ENCODE peak calls at places on chromosome 13, in four cellular contexts. One of them, this sample, is unnamed.

GRCh38 chr13:51444922-51445321 is 7.9 kb downstream of the INTS6 start:
- DNase-seq in lung microvascular endothelial cell: peak; percentile 47
- DNase-seq in fibroblast of pulmonary artery: peak; percentile 73
- DNase-seq in EL: peak; percentile 29
- DNase-seq in this sample: peak; percentile 56

GRCh38 chr13:78658630-78659449 is at the start of gene OBI1:
- DNase-seq in lung microvascular endothelial cell: peak; percentile 94
- DNase-seq in fibroblast of pulmonary artery: peak; percentile 92
- DNase-seq in EL: peak; percentile 83
- DNase-seq in this sample: peak; percentile 93

GRCh38 chr13:90184355-90184754 is 1163.1 kb upstream of the MIR17HG start:
- DNase-seq in lung microvascular endothelial cell: no peak
- DNase-seq in fibroblast of pulmonary artery: no peak
- DNase-seq in EL: no peak
- DNase-seq in this sample: no peak

GRCh38 chr13:43009506-43009905 is 13.9 kb upstream of the DNAJC15 start:
- DNase-seq in lung microvascular endothelial cell: no peak
- DNase-seq in fibroblast of pulmonary artery: peak; percentile 48
- DNase-seq in EL: peak; percentile 62
- DNase-seq in this sample: peak; percentile 63

GRCh38 chr13:38308736-38309135 is 40.9 kb upstream of the UFM1 start:
- DNase-seq in lung microvascular endothelial cell: no peak
- DNase-seq in fibroblast of pulmonary artery: peak; percentile 53
- DNase-seq in EL: peak; percentile 26
- DNase-seq in this sample: peak; percentile 98

GRCh38 chr13:110618780-110619179 is 3.4 kb downstream of the NAXD start:
- DNase-seq in lung microvascular endothelial cell: no peak
- DNase-seq in fibroblast of pulmonary artery: no peak
- DNase-seq in EL: no peak
- DNase-seq in this sample: no peak

GRCh38 chr13:49497272-49497671 is 1.5 kb downstream of the PHF11 start:
- DNase-seq in lung microvascular endothelial cell: no peak
- DNase-seq in fibroblast of pulmonary artery: no peak
- DNase-seq in EL: no peak
- DNase-seq in this sample: no peak

GRCh38 chr13:102295316-102296048 is 106.4 kb downstream of the FGF14 start:
- DNase-seq in lung microvascular endothelial cell: no peak
- DNase-seq in fibroblast of pulmonary artery: peak; percentile 21
- DNase-seq in EL: no peak
- DNase-seq in this sample: peak; percentile 66

GRCh38 chr13:110390572-110390971 is 83.5 kb downstream of the COL4A2 start:
- DNase-seq in lung microvascular endothelial cell: no peak
- DNase-seq in fibroblast of pulmonary artery: peak; percentile 84
- DNase-seq in EL: peak; percentile 98
- DNase-seq in this sample: peak; percentile 96

GRCh38 chr13:112744306-112745021 is 54.6 kb downstream of the ATP11A start:
- DNase-seq in lung microvascular endothelial cell: no peak
- DNase-seq in fibroblast of pulmonary artery: peak; percentile 46
- DNase-seq in EL: peak; percentile 21
- DNase-seq in this sample: peak; percentile 11

GRCh38 chr13:40230833-40231266 is 435.6 kb downstream of the FOXO1 start:
- DNase-seq in lung microvascular endothelial cell: peak; percentile 37
- DNase-seq in fibroblast of pulmonary artery: peak; percentile 74
- DNase-seq in EL: peak; percentile 6
- DNase-seq in this sample: peak; percentile 84

GRCh38 chr13:51970251-51970793 is 40.9 kb downstream of the ATP7B start:
- DNase-seq in lung microvascular endothelial cell: no peak
- DNase-seq in fibroblast of pulmonary artery: no peak
- DNase-seq in EL: no peak
- DNase-seq in this sample: no peak

GRCh38 chr13:48831248-48831647 is 144.5 kb upstream of the FNDC3A start:
- DNase-seq in lung microvascular endothelial cell: no peak
- DNase-seq in fibroblast of pulmonary artery: no peak
- DNase-seq in EL: no peak
- DNase-seq in this sample: peak; percentile 78

GRCh38 chr13:112067871-112068305 is 939 bp downstream of the SOX1 start:
- DNase-seq in lung microvascular endothelial cell: no peak
- DNase-seq in fibroblast of pulmonary artery: no peak
- DNase-seq in EL: no peak
- DNase-seq in this sample: peak; percentile 9

GRCh38 chr13:58343081-58343480 is 711.5 kb downstream of the PCDH17 start:
- DNase-seq in lung microvascular endothelial cell: no peak
- DNase-seq in fibroblast of pulmonary artery: peak; percentile 14
- DNase-seq in EL: no peak
- DNase-seq in this sample: no peak

GRCh38 chr13:113151745-113152707 is 6.4 kb upstream of the PROZ start:
- DNase-seq in lung microvascular endothelial cell: no peak
- DNase-seq in fibroblast of pulmonary artery: peak; percentile 41
- DNase-seq in EL: peak; percentile 27
- DNase-seq in this sample: peak; percentile 55

GRCh38 chr13:53201454-53202225 is 173.0 kb downstream of the OLFM4 start:
- DNase-seq in lung microvascular endothelial cell: peak; percentile 15
- DNase-seq in fibroblast of pulmonary artery: no peak
- DNase-seq in EL: peak; percentile 3
- DNase-seq in this sample: no peak

GRCh38 chr13:60679928-60680693 is 283.1 kb downstream of the TDRD3 start:
- DNase-seq in lung microvascular endothelial cell: peak; percentile 89
- DNase-seq in fibroblast of pulmonary artery: peak; percentile 2
- DNase-seq in EL: no peak
- DNase-seq in this sample: no peak

GRCh38 chr13:94712812-94713555 is 639 bp upstream of the SOX21 start:
- DNase-seq in lung microvascular endothelial cell: peak; percentile 72
- DNase-seq in fibroblast of pulmonary artery: peak; percentile 65
- DNase-seq in EL: peak; percentile 40
- DNase-seq in this sample: peak; percentile 74

GRCh38 chr13:41587490-41587889 is 130.1 kb downstream of the RGCC start:
- DNase-seq in lung microvascular endothelial cell: no peak
- DNase-seq in fibroblast of pulmonary artery: no peak
- DNase-seq in EL: no peak
- DNase-seq in this sample: no peak

GRCh38 chr13:21825801-21826200 is 154.9 kb downstream of the FGF9 start:
- DNase-seq in lung microvascular endothelial cell: no peak
- DNase-seq in fibroblast of pulmonary artery: no peak
- DNase-seq in EL: no peak
- DNase-seq in this sample: no peak

GRCh38 chr13:27403252-27403678 is 21.2 kb upstream of the GTF3A start:
- DNase-seq in lung microvascular endothelial cell: no peak
- DNase-seq in fibroblast of pulmonary artery: peak; percentile 58
- DNase-seq in EL: peak; percentile 85
- DNase-seq in this sample: peak; percentile 80

GRCh38 chr13:36862722-36863121 is 43.7 kb downstream of the RFXAP start:
- DNase-seq in lung microvascular endothelial cell: peak; percentile 29
- DNase-seq in fibroblast of pulmonary artery: no peak
- DNase-seq in EL: no peak
- DNase-seq in this sample: no peak

GRCh38 chr13:39586956-39587605 is 15.9 kb downstream of the LHFPL6 start:
- DNase-seq in lung microvascular endothelial cell: no peak
- DNase-seq in fibroblast of pulmonary artery: no peak
- DNase-seq in EL: no peak
- DNase-seq in this sample: no peak

GRCh38 chr13:37715606-37716015 is 117.0 kb upstream of the POSTN start:
- DNase-seq in lung microvascular endothelial cell: peak; percentile 73
- DNase-seq in fibroblast of pulmonary artery: peak; percentile 94
- DNase-seq in EL: peak; percentile 91
- DNase-seq in this sample: peak; percentile 99

GRCh38 chr13:67048084-67048792 is 181.9 kb downstream of the PCDH9 start:
- DNase-seq in lung microvascular endothelial cell: peak; percentile 0
- DNase-seq in fibroblast of pulmonary artery: peak; percentile 96
- DNase-seq in EL: peak; percentile 24
- DNase-seq in this sample: peak; percentile 95

GRCh38 chr13:112065867-112066623 is 904 bp upstream of the SOX1 start:
- DNase-seq in lung microvascular endothelial cell: no peak
- DNase-seq in fibroblast of pulmonary artery: no peak
- DNase-seq in EL: no peak
- DNase-seq in this sample: no peak

GRCh38 chr13:49082653-49083536 is 107.2 kb downstream of the FNDC3A start:
- DNase-seq in lung microvascular endothelial cell: no peak
- DNase-seq in fibroblast of pulmonary artery: peak; percentile 89
- DNase-seq in EL: peak; percentile 92
- DNase-seq in this sample: peak; percentile 96

This sample was measured in iris pigment epithelial cell.